ENCODE peak calls at places on chromosomes 5 and 9, in six cellular contexts. H, P, J, O, K and S are unnamed samples.

GRCh38 chr9:98037362-98037761 is 19.2 kb upstream of the NANS start:
- DNase-seq in K (no peak), P (no peak), H (peak; percentile 44), J (no peak), O (no peak), S (no peak)

GRCh38 chr5:73448072-73448432 is 525 bp downstream of the FOXD1 start:
- DNase-seq in O (no peak), J (peak; percentile 38), H (peak; percentile 77), P (peak; percentile 39), K (peak; percentile 25), S (peak; percentile 47)

GRCh38 chr5:11047625-11048024 is 286.6 kb upstream of the DAP start:
- DNase-seq in P (no peak), J (no peak), K (no peak), H (no peak), O (no peak), S (no peak)

GRCh38 chr5:32173394-32174010 is 617 bp downstream of the GOLPH3 start:
- DNase-seq in K (peak; percentile 43), O (peak; percentile 83), J (peak; percentile 40), H (no peak), P (peak; percentile 50), S (peak; percentile 74)

GRCh38 chr5:1199649-1200494 is 1.5 kb upstream of the SLC6A19 start:
- DNase-seq in K (peak; percentile 95), H (no peak), J (peak; percentile 62), O (no peak), P (no peak), S (no peak)

GRCh38 chr5:2307631-2308030 is 424.9 kb upstream of the IRX4 start:
- DNase-seq in O (no peak), K (no peak), P (no peak), H (no peak), J (no peak), S (no peak)

GRCh38 chr9:89477811-89478583 is 19.9 kb downstream of the SEMA4D start:
- DNase-seq in J (no peak), O (no peak), P (peak; percentile 26), K (no peak), H (no peak), S (no peak)

GRCh38 chr9:128105538-128106175 is 21.9 kb downstream of the PTGES2 start:
- DNase-seq in O (no peak), H (no peak), P (no peak), J (no peak), K (no peak), S (no peak)

GRCh38 chr5:17813214-17813613 is 179.0 kb downstream of the TAF11L14 start:
- DNase-seq in K (no peak), J (no peak), O (no peak), H (no peak), P (peak; percentile 40), S (no peak)